ENCODE peak calls at places on chromosome 3, in ten cellular contexts. Z, I, A, M, B, O, Y, E, H and W are unnamed samples.

GRCh38 chr3:194121881-194122280 is 14.1 kb upstream of the HES1 start:
- DNase-seq in Z (peak; percentile 72), I (no peak), A (peak; percentile 53), M (no peak), B (peak; percentile 94), O (no peak), Y (no peak), E (no peak), H (no peak), W (no peak)

GRCh38 chr3:171753665-171754408 is 56.4 kb downstream of the PLD1 start:
- DNase-seq in Z (peak; percentile 57), I (no peak), A (no peak), M (no peak), B (peak; percentile 95), O (peak; percentile 64), Y (no peak), E (no peak), H (no peak), W (no peak)

GRCh38 chr3:195270350-195271115 is 426 bp downstream of the XXYLT1 start:
- DNase-seq in Z (peak; percentile 57), I (peak; percentile 80), A (peak; percentile 66), M (peak; percentile 18), B (peak; percentile 49), O (no peak), Y (peak; percentile 91), E (peak; percentile 51), H (no peak), W (peak; percentile 88)

GRCh38 chr3:37456270-37456708 is 281.9 kb upstream of the LRRFIP2 start:
- DNase-seq in Z (no peak), I (peak; percentile 26), A (no peak), M (no peak), B (no peak), O (no peak), Y (no peak), E (peak; percentile 9), H (no peak), W (no peak)

GRCh38 chr3:172194702-172195392 is 155.5 kb downstream of the FNDC3B start:
- DNase-seq in Z (peak; percentile 16), I (peak; percentile 87), A (no peak), M (no peak), B (peak; percentile 38), O (no peak), Y (peak; percentile 74), E (no peak), H (no peak), W (peak; percentile 71)

GRCh38 chr3:76585794-76586392 is 454.0 kb upstream of the ROBO2 start:
- DNase-seq in Z (peak; percentile 30), I (peak; percentile 59), A (peak; percentile 28), M (no peak), B (peak; percentile 7), O (no peak), Y (peak; percentile 14), E (no peak), H (no peak), W (peak; percentile 18)

GRCh38 chr3:117706037-117706436 is 996.5 kb downstream of the TUSC7 start:
- DNase-seq in Z (peak; percentile 34), I (no peak), A (no peak), M (no peak), B (peak; percentile 82), O (peak; percentile 57), Y (no peak), E (no peak), H (no peak), W (no peak)

GRCh38 chr3:65190111-65190510 is 502.3 kb upstream of the ADAMTS9 start:
- DNase-seq in Z (no peak), I (no peak), A (no peak), M (no peak), B (no peak), O (no peak), Y (no peak), E (no peak), H (no peak), W (no peak)

GRCh38 chr3:128803307-128803706 is 76.1 kb upstream of the ACAD9 start:
- DNase-seq in Z (no peak), I (no peak), A (no peak), M (no peak), B (no peak), O (no peak), Y (no peak), E (no peak), H (no peak), W (no peak)

GRCh38 chr3:155744091-155744625 is 713 bp downstream of the PLCH1 start:
- DNase-seq in Z (peak; percentile 43), I (peak; percentile 86), A (peak; percentile 81), M (no peak), B (no peak), O (no peak), Y (peak; percentile 93), E (peak; percentile 34), H (no peak), W (peak; percentile 95)

GRCh38 chr3:128014548-128014947 is 37.7 kb upstream of the SEC61A1 start:
- DNase-seq in Z (no peak), I (no peak), A (no peak), M (no peak), B (no peak), O (no peak), Y (no peak), E (no peak), H (no peak), W (no peak)

GRCh38 chr3:52774901-52775864 is 2.2 kb upstream of the ITIH1 start:
- DNase-seq in Z (no peak), I (no peak), A (no peak), M (no peak), B (no peak), O (no peak), Y (no peak), E (no peak), H (no peak), W (no peak)

GRCh38 chr3:3800076-3800448 is 831 bp downstream of the LRRN1 start:
- DNase-seq in Z (no peak), I (peak; percentile 22), A (no peak), M (no peak), B (no peak), O (no peak), Y (peak; percentile 51), E (no peak), H (no peak), W (peak; percentile 53)

GRCh38 chr3:171783086-171783485 is 27.2 kb downstream of the PLD1 start:
- DNase-seq in Z (no peak), I (no peak), A (no peak), M (no peak), B (no peak), O (no peak), Y (no peak), E (no peak), H (no peak), W (no peak)

GRCh38 chr3:72982653-72983366 is 13.8 kb upstream of the PPP4R2 start:
- DNase-seq in Z (no peak), I (no peak), A (no peak), M (no peak), B (no peak), O (no peak), Y (no peak), E (no peak), H (no peak), W (no peak)

GRCh38 chr3:126961191-126961790 is 21.6 kb upstream of the PLXNA1 start:
- DNase-seq in Z (peak; percentile 83), I (no peak), A (no peak), M (no peak), B (peak; percentile 86), O (peak; percentile 45), Y (no peak), E (no peak), H (no peak), W (no peak)

GRCh38 chr3:168077091-168077490 is 18.6 kb downstream of the GOLIM4 start:
- DNase-seq in Z (no peak), I (no peak), A (no peak), M (no peak), B (peak; percentile 44), O (no peak), Y (no peak), E (no peak), H (no peak), W (no peak)

GRCh38 chr3:140397847-140398246 is 280.0 kb upstream of the TRIM42 start:
- DNase-seq in Z (no peak), I (no peak), A (no peak), M (no peak), B (no peak), O (no peak), Y (no peak), E (no peak), H (no peak), W (no peak)

GRCh38 chr3:194806991-194807685 is 121.5 kb downstream of the FAM43A start:
- DNase-seq in Z (peak; percentile 63), I (no peak), A (no peak), M (no peak), B (peak; percentile 61), O (peak; percentile 57), Y (no peak), E (no peak), H (no peak), W (no peak)

GRCh38 chr3:125437631-125438435 is 62.7 kb upstream of the ZNF148 start:
- DNase-seq in Z (peak; percentile 59), I (peak; percentile 71), A (peak; percentile 44), M (peak; percentile 42), B (peak; percentile 22), O (no peak), Y (peak; percentile 61), E (peak; percentile 30), H (peak; percentile 7), W (peak; percentile 64)

GRCh38 chr3:117756580-117756979 is 1047.0 kb downstream of the TUSC7 start:
- DNase-seq in Z (no peak), I (peak; percentile 33), A (no peak), M (no peak), B (no peak), O (no peak), Y (peak; percentile 29), E (no peak), H (no peak), W (no peak)

GRCh38 chr3:141240290-141241247 is 8.9 kb downstream of the PXYLP1 start:
- DNase-seq in Z (no peak), I (no peak), A (no peak), M (no peak), B (peak; percentile 34), O (no peak), Y (no peak), E (no peak), H (no peak), W (no peak)

GRCh38 chr3:134374791-134375541 is 719 bp upstream of the AMOTL2 start:
- DNase-seq in Z (peak; percentile 76), I (peak; percentile 92), A (peak; percentile 57), M (no peak), B (peak; percentile 65), O (no peak), Y (peak; percentile 75), E (peak; percentile 34), H (no peak), W (peak; percentile 80)

GRCh38 chr3:131762981-131763380 is 260.2 kb upstream of the MRPL3 start:
- DNase-seq in Z (no peak), I (no peak), A (no peak), M (no peak), B (no peak), O (peak; percentile 41), Y (no peak), E (no peak), H (no peak), W (no peak)

GRCh38 chr3:28856796-28857195 is 424.1 kb upstream of the RBMS3 start:
- DNase-seq in Z (no peak), I (no peak), A (no peak), M (no peak), B (peak; percentile 54), O (no peak), Y (no peak), E (no peak), H (no peak), W (no peak)

GRCh38 chr3:71578045-71578730 is 5.3 kb downstream of the FOXP1 start:
- DNase-seq in Z (no peak), I (no peak), A (no peak), M (no peak), B (peak; percentile 64), O (no peak), Y (no peak), E (no peak), H (no peak), W (no peak)

GRCh38 chr3:72539856-72540255 is 308.4 kb downstream of the SHQ1 start:
- DNase-seq in Z (no peak), I (no peak), A (no peak), M (no peak), B (no peak), O (no peak), Y (no peak), E (no peak), H (no peak), W (no peak)

GRCh38 chr3:38985981-38986380 is 65.8 kb downstream of the SCN11A start:
- DNase-seq in Z (no peak), I (no peak), A (no peak), M (no peak), B (no peak), O (no peak), Y (no peak), E (no peak), H (no peak), W (no peak)